ENCODE peak calls at places on chromosomes 4 and X, in seven cellular contexts. T, L, Y, D, J, V and M are unnamed samples.

GRCh38 chrX:133544105-133544504 is 128.8 kb upstream of the GPC4 start:
- DNase-seq in L (no peak), J (peak), T (no peak), Y (no peak), D (no peak), V (no peak), M (no peak)

GRCh38 chrX:29922607-29923006 is 292.8 kb upstream of the MAGEB2 start:
- DNase-seq in T (no peak), V (no peak), J (no peak), Y (no peak), L (no peak), D (no peak), M (no peak)

GRCh38 chr4:86011117-86011516 is 348.7 kb downstream of the MAPK10 start:
- DNase-seq in V (no peak), D (no peak), T (no peak), Y (no peak), J (no peak), L (peak), M (no peak)

GRCh38 chrX:50747471-50747900 is 66.5 kb downstream of the SHROOM4 start:
- DNase-seq in J (no peak), T (no peak), V (peak), D (no peak), L (peak), Y (peak), M (no peak)

GRCh38 chr4:133588306-133588705 is 439.2 kb downstream of the PCDH10 start:
- DNase-seq in J (no peak), D (no peak), T (no peak), V (no peak), L (no peak), Y (no peak), M (no peak)

GRCh38 chr4:89836031-89836777 is 757 bp downstream of the SNCA start:
- DNase-seq in L (peak), D (no peak), T (peak), J (peak), V (peak), Y (peak), M (peak)

GRCh38 chrX:2764766-2765666 is 13.2 kb downstream of the XG start:
- DNase-seq in L (no peak), T (no peak), V (no peak), Y (no peak), J (no peak), D (no peak), M (no peak)

GRCh38 chrX:50812995-50813842 is 775 bp downstream of the SHROOM4 start:
- DNase-seq in V (peak), T (peak), J (peak), D (peak), L (peak), Y (no peak), M (peak)

GRCh38 chrX:106875151-106875550 is 28.0 kb downstream of the RIPPLY1 start:
- DNase-seq in L (no peak), V (no peak), T (no peak), J (no peak), Y (no peak), D (no peak), M (no peak)

GRCh38 chr4:7887415-7887814 is 52.2 kb downstream of the AFAP1 start:
- DNase-seq in V (no peak), J (no peak), D (no peak), T (no peak), L (no peak), Y (no peak), M (no peak)

GRCh38 chrX:48520455-48520854 is 1.2 kb upstream of the EBP start:
- DNase-seq in L (no peak), T (no peak), Y (no peak), J (no peak), V (no peak), D (no peak), M (no peak)

GRCh38 chr4:88335092-88335665 is 43.5 kb upstream of the HERC6 start:
- DNase-seq in L (no peak), T (no peak), Y (no peak), J (peak), V (no peak), D (no peak), M (no peak)
- H3K27ac ChIP-seq in L (no peak), T (no peak), Y (no peak), J (peak), V (no peak), D (peak), M (no peak)

GRCh38 chrX:132493095-132493494 is 4.3 kb upstream of the MBNL3 start:
- DNase-seq in V (no peak), Y (no peak), T (no peak), L (no peak), J (no peak), D (no peak), M (no peak)

GRCh38 chrX:132489256-132490085 is 633 bp upstream of the MBNL3 start:
- DNase-seq in J (peak), Y (no peak), L (peak), V (peak), T (peak), D (peak), M (peak)

GRCh38 chrX:132490086-132490419 is 1.2 kb upstream of the MBNL3 start:
- DNase-seq in L (no peak), T (no peak), J (no peak), Y (no peak), V (no peak), D (no peak), M (no peak)

GRCh38 chrX:132488819-132489255 is at the start of gene MBNL3:
- DNase-seq in Y (no peak), L (peak), J (no peak), T (no peak), D (peak), V (peak), M (peak)

DNA sequence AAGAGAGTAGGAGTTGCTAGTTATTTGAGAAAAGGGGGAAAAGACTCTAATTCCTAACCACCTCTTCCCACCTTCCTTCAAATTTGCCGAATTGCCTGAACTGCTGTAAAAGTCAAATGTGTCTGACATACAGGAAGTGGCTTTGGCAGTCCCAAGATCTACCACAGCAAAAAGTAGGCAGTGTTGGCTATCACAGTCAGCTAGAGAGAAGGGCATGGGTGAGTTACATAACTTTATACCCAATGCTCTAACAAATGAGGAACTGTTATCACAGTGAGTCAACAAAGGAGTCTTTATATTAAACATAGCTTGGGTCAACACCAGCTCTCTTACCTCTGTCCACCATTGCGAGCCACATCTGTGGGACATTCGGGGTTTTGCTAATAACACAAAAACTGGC is 2.4 kb upstream of the MBNL3 start:
- DNase-seq in T (no peak), J (no peak), V (no peak), Y (no peak), D (no peak), L (no peak), M (no peak)
- TF ChIP-seq CTCF in T (no peak), J (no peak), V (no peak), Y (no peak), D (no peak), L (no peak), M (no peak)

GRCh38 chr4:126268106-126268505 is 953.4 kb downstream of the FAT4 start:
- DNase-seq in D (no peak), Y (no peak), J (no peak), V (no peak), L (no peak), T (no peak), M (no peak)
- H3K27ac ChIP-seq in D (peak), Y (no peak), J (no peak), V (no peak), L (no peak), T (no peak), M (no peak)

GRCh38 chrX:63561425-63561824 is 210.3 kb upstream of the SPIN4 start:
- DNase-seq in L (peak), V (no peak), Y (peak), J (no peak), T (no peak), D (no peak), M (no peak)
- TF ChIP-seq CTCF in L (no peak), V (no peak), Y (no peak), J (no peak), T (no peak), D (no peak), M (no peak)

GRCh38 chrX:20252392-20253231 is 14.1 kb downstream of the RPS6KA3 start:
- DNase-seq in V (peak), L (peak), J (no peak), T (no peak), Y (peak), D (peak), M (no peak)
- H3K27ac ChIP-seq in V (no peak), L (no peak), J (no peak), T (no peak), Y (no peak), D (no peak), M (no peak)

DNA sequence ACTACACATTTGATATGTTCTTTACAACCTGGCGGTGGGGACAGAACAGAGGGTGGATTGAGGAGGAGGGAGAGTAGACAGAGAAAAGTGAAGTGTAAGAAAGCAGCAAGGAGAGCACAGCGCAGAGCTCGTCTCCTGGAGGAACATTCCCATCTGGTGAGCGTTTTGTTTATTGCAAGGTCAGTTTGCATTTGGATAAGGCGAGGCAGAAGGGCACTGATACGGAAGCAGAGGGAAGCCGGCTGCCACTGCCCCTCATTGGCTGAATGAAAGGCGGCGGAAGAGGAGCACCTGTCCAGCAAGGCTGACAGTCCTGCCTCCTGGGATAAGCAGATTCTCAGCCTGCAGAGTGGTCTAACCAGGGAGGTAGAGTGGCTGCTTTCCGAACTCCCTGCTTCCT is 83.2 kb downstream of the GPR143 start:
- DNase-seq in D (no peak), V (no peak), Y (no peak), L (peak), T (peak), J (no peak), M (no peak)
- TF ChIP-seq CTCF in D (peak), V (peak), Y (no peak), L (peak), T (no peak), J (no peak), M (no peak)

DNA sequence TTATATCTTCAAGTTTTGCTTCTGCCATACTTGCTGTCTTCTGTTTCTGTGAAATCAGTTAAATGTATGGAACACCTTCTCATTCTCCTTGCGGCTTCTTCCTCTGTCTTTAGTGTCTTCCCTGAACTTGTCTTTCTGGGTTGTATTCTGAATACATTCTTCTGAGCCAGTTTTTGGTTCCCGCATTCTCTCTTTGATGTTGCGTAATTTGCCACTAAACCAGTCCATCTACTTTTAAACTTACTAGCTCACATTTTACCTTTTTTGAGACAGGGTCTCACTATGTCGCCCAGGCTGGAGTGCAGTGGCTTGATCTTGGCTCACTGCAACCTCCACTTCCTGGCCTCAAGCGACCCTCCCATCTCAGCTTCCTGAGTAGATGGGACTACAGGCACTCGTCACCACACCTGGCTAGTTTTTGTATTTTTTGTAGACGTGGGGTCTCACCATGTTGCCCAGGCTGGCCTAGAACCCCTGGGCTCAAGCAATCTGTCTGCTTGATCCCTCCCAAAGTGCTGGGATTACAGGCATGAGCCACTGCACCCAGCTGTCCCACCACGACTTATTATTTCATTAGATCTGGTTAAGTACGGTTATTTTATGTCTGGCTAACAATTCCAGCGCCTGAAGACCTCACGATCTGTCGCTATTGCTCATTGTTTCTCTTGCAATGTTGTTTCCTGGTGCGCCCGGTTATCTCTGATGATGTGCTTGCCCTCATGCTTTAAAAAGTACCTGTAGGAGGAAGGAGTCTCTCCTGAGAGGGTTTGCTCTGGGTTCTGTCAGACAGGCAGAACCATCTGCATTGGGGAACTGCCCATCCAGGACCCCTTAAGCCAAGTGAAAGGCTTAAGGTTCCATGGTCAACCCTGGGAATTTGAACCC is 9.8 kb upstream of the FAM3A start:
- DNase-seq in Y (no peak), V (no peak), L (no peak), T (no peak), D (no peak), J (no peak), M (no peak)
- H3K27ac ChIP-seq in Y (no peak), V (no peak), L (no peak), T (no peak), D (no peak), J (no peak), M (no peak)

GRCh38 chr4:122224348-122224747 is 72.2 kb downstream of the BLTP1 start:
- DNase-seq in J (no peak), T (no peak), Y (peak), D (no peak), V (no peak), L (peak), M (no peak)
- TF ChIP-seq CTCF in J (no peak), T (no peak), Y (peak), D (peak), V (no peak), L (peak), M (no peak)